ENCODE peak calls at places on chromosomes 1 and 21, in four cellular contexts. One of them, this sample, is unnamed.
A peak's percentile ranks its signal among the peaks of the same experiment; 100 is the strongest.

GRCh38 chr1:29179641-29180184 is 2.0 kb downstream of the SRSF4 start:
- DNase-seq in HepG2: peak; percentile 15
- DNase-seq in GM12878: no peak
- DNase-seq in H1: no peak
- DNase-seq in this sample: no peak

GRCh38 chr1:29395724-29396437 is 159.6 kb downstream of the PTPRU start:
- DNase-seq in HepG2: no peak
- DNase-seq in GM12878: no peak
- DNase-seq in H1: no peak
- DNase-seq in this sample: no peak

GRCh38 chr1:24903011-24903461 is 27.0 kb downstream of the RUNX3 start:
- DNase-seq in HepG2: no peak
- DNase-seq in GM12878: no peak
- DNase-seq in H1: no peak
- DNase-seq in this sample: no peak

GRCh38 chr1:49229555-49229954 is 452.9 kb upstream of the BEND5 start:
- DNase-seq in HepG2: no peak
- DNase-seq in GM12878: no peak
- DNase-seq in H1: no peak
- DNase-seq in this sample: no peak

GRCh38 chr1:56908619-56909340 is 54.2 kb downstream of the C8A start:
- DNase-seq in HepG2: peak; percentile 82
- DNase-seq in GM12878: no peak
- DNase-seq in H1: no peak
- DNase-seq in this sample: no peak

GRCh38 chr1:161019767-161020572 is 982 bp downstream of the F11R start:
- DNase-seq in HepG2: no peak
- DNase-seq in GM12878: no peak
- DNase-seq in H1: no peak
- DNase-seq in this sample: no peak

GRCh38 chr1:118258975-118259374 is 73.9 kb upstream of the SPAG17 start:
- DNase-seq in HepG2: no peak
- DNase-seq in GM12878: no peak
- DNase-seq in H1: no peak
- DNase-seq in this sample: no peak

GRCh38 chr1:156082111-156083091 is at the start of gene MEX3A:
- DNase-seq in HepG2: peak; percentile 75
- DNase-seq in GM12878: no peak
- DNase-seq in H1: peak; percentile 92
- DNase-seq in this sample: peak; percentile 98

GRCh38 chr1:12426030-12426429 is 192.0 kb downstream of the DHRS3 start:
- DNase-seq in HepG2: no peak
- DNase-seq in GM12878: no peak
- DNase-seq in H1: no peak
- DNase-seq in this sample: no peak

GRCh38 chr1:14850563-14850962 is 252.1 kb downstream of the KAZN start:
- DNase-seq in HepG2: no peak
- DNase-seq in GM12878: no peak
- DNase-seq in H1: no peak
- DNase-seq in this sample: no peak

GRCh38 chr21:44944596-44944995 is 4.8 kb downstream of the SLX9 start:
- DNase-seq in HepG2: no peak
- DNase-seq in GM12878: no peak
- DNase-seq in H1: no peak
- DNase-seq in this sample: no peak

GRCh38 chr1:3170566-3171453 is 101.8 kb downstream of the PRDM16 start:
- DNase-seq in HepG2: peak; percentile 40
- DNase-seq in GM12878: no peak
- DNase-seq in H1: no peak
- DNase-seq in this sample: no peak

GRCh38 chr1:155900161-155900560 is 11.0 kb downstream of the RIT1 start:
- DNase-seq in HepG2: no peak
- DNase-seq in GM12878: no peak
- DNase-seq in H1: no peak
- DNase-seq in this sample: no peak

GRCh38 chr21:42533306-42533962 is 19.8 kb downstream of the SLC37A1 start:
- DNase-seq in HepG2: no peak
- DNase-seq in GM12878: no peak
- DNase-seq in H1: no peak
- DNase-seq in this sample: no peak

GRCh38 chr1:110976089-110976488 is 12.4 kb upstream of the LRIF1 start:
- DNase-seq in HepG2: no peak
- DNase-seq in GM12878: no peak
- DNase-seq in H1: no peak
- DNase-seq in this sample: no peak

GRCh38 chr1:5856246-5856815 is 135.9 kb downstream of the NPHP4 start:
- DNase-seq in HepG2: peak; percentile 11
- DNase-seq in GM12878: no peak
- DNase-seq in H1: no peak
- DNase-seq in this sample: no peak
- TF ChIP-seq SUZ12 in HepG2: no peak
- TF ChIP-seq SUZ12 in GM12878: no peak
- TF ChIP-seq SUZ12 in H1: no peak
- TF ChIP-seq SUZ12 in this sample: no peak

DNA sequence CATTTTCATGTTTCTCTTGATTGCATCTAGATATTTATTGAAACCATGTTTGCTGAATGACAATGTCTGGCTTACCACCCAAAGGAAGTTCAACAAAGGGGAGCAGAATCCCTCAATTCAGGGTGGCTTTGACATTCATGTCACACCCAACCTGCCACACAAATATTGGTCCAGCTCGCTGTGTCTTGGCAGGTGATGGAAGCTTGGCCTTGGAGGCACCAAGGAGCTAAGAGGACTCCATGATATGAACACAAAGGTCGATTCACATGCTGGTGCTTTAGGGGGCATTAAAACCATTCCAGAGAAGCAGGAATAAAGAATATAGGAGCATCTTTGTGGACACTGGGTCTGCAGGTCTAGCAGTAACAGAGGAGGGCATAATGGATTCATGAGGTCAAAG is 114.8 kb downstream of the RUNX1 start:
- DNase-seq in HepG2: no peak
- DNase-seq in GM12878: no peak
- DNase-seq in H1: no peak
- DNase-seq in this sample: no peak
- H3K4me3 ChIP-seq in HepG2: no peak overlapping the region
- H3K4me3 ChIP-seq in GM12878: no peak overlapping the region
- H3K4me3 ChIP-seq in H1: no peak overlapping the region
- H3K4me3 ChIP-seq in this sample: no peak overlapping the region

GRCh38 chr1:183633676-183634343 is 1.8 kb downstream of the ARPC5 start:
- DNase-seq in HepG2: peak; percentile 89
- DNase-seq in GM12878: peak; percentile 73
- DNase-seq in H1: no peak
- DNase-seq in this sample: peak; percentile 66

GRCh38 chr1:183636334-183636682 is 725 bp upstream of the ARPC5 start:
- DNase-seq in HepG2: peak; percentile 61
- DNase-seq in GM12878: no peak
- DNase-seq in H1: no peak
- DNase-seq in this sample: no peak

GRCh38 chr1:183635606-183636333 is at the start of gene ARPC5:
- DNase-seq in HepG2: peak; percentile 90
- DNase-seq in GM12878: peak; percentile 95
- DNase-seq in H1: peak; percentile 85
- DNase-seq in this sample: peak; percentile 92

GRCh38 chr1:183634429-183635065 is 1.0 kb downstream of the ARPC5 start:
- DNase-seq in HepG2: no peak
- DNase-seq in GM12878: no peak
- DNase-seq in H1: no peak
- DNase-seq in this sample: no peak

GRCh38 chr1:183635112-183635605 is 424 bp downstream of the ARPC5 start:
- DNase-seq in HepG2: no peak
- DNase-seq in GM12878: no peak
- DNase-seq in H1: no peak
- DNase-seq in this sample: no peak
- TF ChIP-seq SUZ12 in HepG2: no peak
- TF ChIP-seq SUZ12 in GM12878: no peak
- TF ChIP-seq SUZ12 in H1: no peak
- TF ChIP-seq SUZ12 in this sample: no peak

GRCh38 chr21:43918385-43918947 is 53.4 kb downstream of the AGPAT3 start:
- DNase-seq in HepG2: no peak
- DNase-seq in GM12878: no peak
- DNase-seq in H1: no peak
- DNase-seq in this sample: no peak

GRCh38 chr21:43919283-43919682 is 54.3 kb downstream of the AGPAT3 start:
- DNase-seq in HepG2: no peak
- DNase-seq in GM12878: no peak
- DNase-seq in H1: no peak
- DNase-seq in this sample: no peak

GRCh38 chr21:43917515-43918384 is 52.7 kb downstream of the AGPAT3 start:
- DNase-seq in HepG2: peak; percentile 40
- DNase-seq in GM12878: peak; percentile 25
- DNase-seq in H1: no peak
- DNase-seq in this sample: no peak

GRCh38 chr21:43916076-43916475 is 51.1 kb downstream of the AGPAT3 start:
- DNase-seq in HepG2: no peak
- DNase-seq in GM12878: no peak
- DNase-seq in H1: no peak
- DNase-seq in this sample: no peak

DNA sequence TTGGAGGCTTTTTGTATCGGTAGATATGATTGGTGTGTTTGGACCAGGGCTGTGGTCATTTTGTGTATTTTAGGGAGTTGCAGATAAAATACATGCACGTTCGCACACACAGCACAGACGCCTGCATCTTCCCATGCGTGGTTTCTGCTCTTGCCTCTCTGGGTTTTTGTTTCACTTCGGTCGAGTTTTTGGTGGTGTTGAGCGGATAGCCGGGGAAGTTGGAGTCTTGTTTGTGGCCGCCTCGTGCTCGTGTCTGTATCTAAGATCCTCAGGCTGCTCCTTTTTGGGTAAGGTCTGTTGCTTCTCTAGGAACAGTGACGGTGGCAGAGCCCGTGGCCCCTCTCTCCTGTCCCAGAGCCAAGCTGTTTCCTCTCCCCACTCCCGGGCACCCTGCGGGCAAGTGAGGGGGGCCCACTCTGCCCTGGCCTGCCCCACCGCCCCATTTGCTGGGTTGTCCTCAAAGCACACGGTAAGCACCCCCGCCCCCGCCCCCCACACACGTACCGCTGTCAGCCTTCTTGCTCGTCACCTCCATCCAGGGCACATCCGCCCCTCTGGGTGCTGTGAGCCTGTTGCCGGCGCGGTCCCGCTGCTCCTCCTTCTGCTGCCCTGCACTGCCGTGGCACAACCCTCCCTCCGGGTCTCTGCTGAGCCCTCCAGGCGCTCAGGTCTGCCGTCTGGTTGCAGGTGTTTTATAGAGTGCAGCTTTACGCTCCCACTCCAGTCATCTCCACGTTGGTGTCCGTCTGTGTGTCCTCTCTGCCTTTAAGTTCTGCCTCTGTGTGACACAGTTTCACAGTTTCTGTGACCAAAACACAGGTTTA is 51.9 kb downstream of the AGPAT3 start:
- DNase-seq in HepG2: no peak
- DNase-seq in GM12878: peak; percentile 71
- DNase-seq in H1: no peak
- DNase-seq in this sample: no peak
- H3K4me3 ChIP-seq in HepG2: no peak overlapping the region
- H3K4me3 ChIP-seq in GM12878: peak overlapping the region; percentile 73
- H3K4me3 ChIP-seq in H1: no peak overlapping the region
- H3K4me3 ChIP-seq in this sample: no peak overlapping the region

GRCh38 chr1:165666152-165666551 is 32.2 kb downstream of the ALDH9A1 start:
- DNase-seq in HepG2: no peak
- DNase-seq in GM12878: no peak
- DNase-seq in H1: no peak
- DNase-seq in this sample: no peak
- TF ChIP-seq SUZ12 in HepG2: no peak
- TF ChIP-seq SUZ12 in GM12878: no peak
- TF ChIP-seq SUZ12 in H1: no peak
- TF ChIP-seq SUZ12 in this sample: no peak

DNA sequence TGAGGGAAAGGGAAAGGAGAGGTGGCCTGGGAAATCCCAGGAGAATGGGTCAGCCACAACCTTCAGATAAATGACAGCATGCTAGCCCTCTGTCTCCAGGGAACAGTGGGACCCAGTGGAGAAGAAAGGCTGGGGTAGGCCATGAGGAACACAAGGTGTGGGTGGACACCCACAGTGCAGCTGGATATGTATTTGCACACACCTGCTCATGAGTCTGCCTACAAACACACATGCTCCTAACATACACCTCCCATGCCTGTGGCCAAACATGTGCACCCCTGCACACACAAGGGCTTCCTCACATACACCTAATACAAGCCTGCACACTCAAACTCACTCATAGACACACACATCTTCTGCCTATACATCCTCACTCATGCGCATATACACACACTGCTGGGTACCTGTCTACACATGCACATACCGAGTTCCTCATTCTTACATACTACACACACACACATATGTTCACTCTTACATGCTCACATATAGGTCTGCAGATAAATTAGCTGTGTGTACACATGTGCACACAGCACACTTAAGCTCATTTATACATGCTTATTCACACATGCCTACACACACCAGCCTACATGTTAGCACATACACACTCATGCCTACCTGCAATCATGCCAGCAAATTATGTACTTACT is 3.6 kb downstream of the C1orf216 start:
- DNase-seq in HepG2: no peak
- DNase-seq in GM12878: no peak
- DNase-seq in H1: no peak
- DNase-seq in this sample: no peak
- H3K4me3 ChIP-seq in HepG2: no peak overlapping the region
- H3K4me3 ChIP-seq in GM12878: peak overlapping the region; percentile 9
- H3K4me3 ChIP-seq in H1: no peak overlapping the region
- H3K4me3 ChIP-seq in this sample: no peak overlapping the region

GRCh38 chr1:201606581-201606980 is 67.7 kb downstream of the NAV1 start:
- DNase-seq in HepG2: no peak
- DNase-seq in GM12878: no peak
- DNase-seq in H1: no peak
- DNase-seq in this sample: no peak

GRCh38 chr1:201610806-201611205 is 71.9 kb downstream of the NAV1 start:
- DNase-seq in HepG2: no peak
- DNase-seq in GM12878: no peak
- DNase-seq in H1: no peak
- DNase-seq in this sample: no peak

GRCh38 chr1:201606096-201606495 is 67.2 kb downstream of the NAV1 start:
- DNase-seq in HepG2: no peak
- DNase-seq in GM12878: no peak
- DNase-seq in H1: no peak
- DNase-seq in this sample: no peak

GRCh38 chr1:201605385-201605747 is 66.4 kb downstream of the NAV1 start:
- DNase-seq in HepG2: no peak
- DNase-seq in GM12878: no peak
- DNase-seq in H1: no peak
- DNase-seq in this sample: no peak

GRCh38 chr1:201608635-201609395 is 69.9 kb downstream of the NAV1 start:
- DNase-seq in HepG2: no peak
- DNase-seq in GM12878: no peak
- DNase-seq in H1: no peak
- DNase-seq in this sample: no peak
- TF ChIP-seq SUZ12 in HepG2: no peak
- TF ChIP-seq SUZ12 in GM12878: no peak
- TF ChIP-seq SUZ12 in H1: no peak
- TF ChIP-seq SUZ12 in this sample: no peak

This sample was measured in NT2/D1.